ENCODE peak calls at places on chromosomes 6 and 20, in four cellular contexts. A is breast epithelium, M is left lung, C is lower lobe of right lung. B is an unnamed sample.
A peak's percentile ranks its signal among the peaks of the same experiment; 100 is the strongest.

GRCh38 chr6:90369651-90370050 is 73.0 kb upstream of the BACH2 start:
- DNase-seq in M (no peak), C (no peak), A (no peak), B (no peak)

GRCh38 chr6:169983651-169984050 is 232.2 kb downstream of the ERMARD start:
- DNase-seq in C (no peak), A (no peak), M (peak; percentile 25), B (no peak)

GRCh38 chr20:51156796-51157119 is 133.9 kb upstream of the KCNG1 start:
- DNase-seq in A (no peak), C (no peak), M (no peak), B (no peak)

GRCh38 chr20:46377532-46377931 is 28.9 kb downstream of the ELMO2 start:
- DNase-seq in A (no peak), M (no peak), C (no peak), B (no peak)

GRCh38 chr6:140538926-140539325 is 1164.5 kb upstream of the CITED2 start:
- DNase-seq in A (no peak), C (no peak), M (no peak), B (no peak)

GRCh38 chr6:7176208-7176607 is 68.4 kb downstream of the RREB1 start:
- DNase-seq in M (no peak), C (no peak), A (peak; percentile 66), B (no peak)

GRCh38 chr6:55922406-55922805 is 47.0 kb upstream of the BMP5 start:
- DNase-seq in A (no peak), C (no peak), M (no peak), B (no peak)

GRCh38 chr20:9112541-9113515 is 43.9 kb downstream of the PLCB4 start:
- DNase-seq in A (no peak), C (no peak), M (no peak), B (no peak)

GRCh38 chr20:61442718-61443117 is 190.7 kb downstream of the CDH4 start:
- DNase-seq in A (no peak), M (no peak), C (no peak), B (no peak)

GRCh38 chr20:3760980-3761379 is 6.6 kb downstream of the ADISSP start:
- DNase-seq in A (no peak), C (no peak), M (no peak), B (no peak)

GRCh38 chr20:45576995-45577394 is 2.1 kb downstream of the WFDC8 start:
- DNase-seq in C (no peak), A (no peak), M (no peak), B (no peak)

GRCh38 chr6:152295346-152295745 is 341.8 kb downstream of the SYNE1 start:
- DNase-seq in A (no peak), M (no peak), C (no peak), B (no peak)

GRCh38 chr6:13375360-13375878 is 47.1 kb upstream of the TBC1D7 start:
- DNase-seq in C (no peak), M (no peak), A (no peak), B (no peak)

GRCh38 chr6:89330910-89331309 is 15.8 kb upstream of the GABRR2 start:
- DNase-seq in C (no peak), M (no peak), A (no peak), B (no peak)

GRCh38 chr6:103699770-103700169 is 1159.9 kb downstream of the HACE1 start:
- DNase-seq in M (no peak), A (no peak), C (no peak), B (no peak)

GRCh38 chr6:3566812-3567211 is 110.0 kb upstream of the SLC22A23 start:
- DNase-seq in M (no peak), A (no peak), C (no peak), B (no peak)

GRCh38 chr6:16168858-16169257 is 40.0 kb downstream of the MYLIP start:
- DNase-seq in C (no peak), M (no peak), A (no peak), B (no peak)

GRCh38 chr6:157561929-157562810 is 181.2 kb downstream of the ZDHHC14 start:
- DNase-seq in A (no peak), C (no peak), M (no peak), B (no peak)

GRCh38 chr6:52641826-52642225 is 29.1 kb upstream of the TMEM14A start:
- DNase-seq in C (no peak), A (no peak), M (no peak), B (no peak)

GRCh38 chr6:44556046-44556445 is 168.5 kb downstream of the CDC5L start:
- DNase-seq in A (no peak), C (peak; percentile 57), M (no peak), B (no peak)

GRCh38 chr6:136526196-136526930 is 23.9 kb downstream of the MAP7 start:
- DNase-seq in C (peak; percentile 69), A (peak; percentile 31), M (peak; percentile 50), B (no peak)
- TF ChIP-seq CTCF in C (peak; percentile 26), A (no peak), M (peak; percentile 13), B (peak; percentile 59)

DNA sequence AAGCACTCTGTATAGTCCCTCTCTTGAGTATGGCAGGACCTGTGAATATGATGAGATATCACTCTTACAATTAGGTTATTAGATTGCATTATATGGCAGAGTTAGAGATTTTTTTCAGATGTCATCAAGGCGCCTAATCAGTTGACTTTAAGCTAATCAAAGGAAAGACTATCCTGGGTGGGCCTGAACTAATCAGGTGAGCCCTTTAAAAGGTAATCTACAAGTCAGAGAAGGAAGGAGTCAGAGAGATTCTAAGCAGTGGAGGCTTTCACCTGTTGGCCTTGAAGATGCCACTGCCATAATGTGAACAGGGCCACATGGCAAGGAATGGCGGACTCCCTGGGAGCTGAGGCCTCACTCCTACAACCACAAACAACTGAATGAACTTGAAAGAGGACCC is 151.5 kb downstream of the BFSP1 start:
- DNase-seq in A (no peak), M (no peak), C (no peak), B (no peak)
- TF ChIP-seq CTCF in A (no peak), M (no peak), C (no peak), B (no peak)

GRCh38 chr6:27667016-27667415 is 194.1 kb upstream of the ZNF184 start:
- DNase-seq in M (no peak), C (no peak), A (no peak), B (no peak)

GRCh38 chr6:27669798-27670301 is 196.9 kb upstream of the ZNF184 start:
- DNase-seq in M (no peak), A (no peak), C (no peak), B (no peak)

GRCh38 chr6:27669278-27669797 is 196.4 kb upstream of the ZNF184 start:
- DNase-seq in A (no peak), M (no peak), C (no peak), B (no peak)

GRCh38 chr6:27668442-27669275 is 195.8 kb upstream of the ZNF184 start:
- DNase-seq in A (no peak), C (no peak), M (no peak), B (no peak)

DNA sequence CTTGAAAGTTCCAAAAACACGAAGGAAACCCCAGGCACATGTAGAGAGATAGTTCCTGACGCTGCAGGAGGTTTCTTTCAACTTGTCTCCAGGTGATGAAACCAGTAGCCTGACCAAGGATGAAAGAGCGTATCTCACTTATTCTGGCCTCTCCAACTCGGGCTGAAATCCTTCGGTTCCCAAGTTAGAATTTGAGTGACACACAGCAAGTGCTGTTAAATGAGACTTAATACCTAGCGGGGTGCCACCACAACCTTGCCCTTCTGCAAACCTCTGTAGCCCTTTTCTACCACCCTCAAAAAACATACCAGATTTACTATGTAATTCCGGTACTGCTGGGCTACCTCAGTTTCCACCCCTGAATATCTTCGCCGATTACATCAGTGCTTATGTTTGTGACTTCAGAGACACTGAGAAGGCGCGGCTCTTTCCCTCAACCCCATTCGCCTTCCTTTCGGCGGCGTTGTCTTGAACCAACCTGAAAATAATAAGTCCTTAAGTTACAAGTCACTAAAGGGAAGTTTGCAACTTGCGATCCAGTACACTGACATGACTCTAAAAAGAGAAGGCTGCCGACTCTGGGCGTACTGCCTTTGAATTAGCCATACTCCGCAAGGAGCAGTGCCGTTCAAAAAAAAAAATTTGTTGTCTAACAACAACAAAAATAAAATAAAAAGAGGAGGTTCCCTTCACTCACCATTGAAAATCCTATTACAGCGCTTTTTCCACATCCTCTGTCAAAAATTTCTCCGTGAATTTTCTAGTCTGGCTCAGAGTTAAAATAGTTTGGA is 194.9 kb upstream of the ZNF184 start:
- DNase-seq in A (no peak), M (no peak), C (no peak), B (no peak)
- TF ChIP-seq CTCF in A (no peak), M (no peak), C (no peak), B (no peak)

GRCh38 chr6:109791301-109791700 is 100.2 kb downstream of the FIG4 start:
- DNase-seq in A (no peak), C (no peak), M (no peak), B (no peak)
- TF ChIP-seq CTCF in A (no peak), C (no peak), M (no peak), B (no peak)

GRCh38 chr6:39102024-39102820 is 12.8 kb downstream of the SAYSD1 start:
- DNase-seq in M (no peak), A (no peak), C (no peak), B (no peak)
- TF ChIP-seq CTCF in M (no peak), A (no peak), C (peak; percentile 37), B (peak; percentile 73)

B was measured in type B pancreatic cell.